ENCODE peak calls at places on chromosome 22, in eight cellular contexts. M is activated CD8-positive, alpha-beta memory T cell treated with anti-CD3 and anti-CD28 coated beads, Interleukin-2, amount 10 ng/mL, durations not matched to agents 7 days and 5 days; G is heart right ventricle; Z is foreskin keratinocyte; I is stimulated activated naive CD8-positive, alpha-beta T cell treated with anti-CD3 and anti-CD28 coated beads, Interleukin-15, Interleukin-2, amounts not matched to agents 100 U/mL and 50 U/mL, for 24 hours; R is activated CD4-positive, alpha-beta T cell treated with anti-CD3 and anti-CD28 coated beads for 36 hours; F is heart left ventricle; E is stimulated activated effector memory CD8-positive, alpha-beta T cell treated with anti-CD3 and anti-CD28 coated beads, Interleukin-12 subunit alpha, Interleukin-12 subunit beta, amount 100 ng/mL, for 72 hours. W is an unnamed sample.

GRCh38 chr22:27959335-27960090 is 40.5 kb upstream of the PITPNB start:
- ATAC-seq in M (no peak), G (peak; percentile 25), Z (no peak), I (no peak), R (no peak), F (peak; percentile 59), E (no peak), W (no peak)

GRCh38 chr22:24068717-24069116 is 57.6 kb downstream of the CABIN1 start:
- ATAC-seq in M (no peak), G (no peak), Z (no peak), I (no peak), R (no peak), F (no peak), E (no peak), W (no peak)

GRCh38 chr22:41367680-41368542 is 13.8 kb upstream of the TEF start:
- ATAC-seq in M (no peak), G (peak; percentile 63), Z (no peak), I (no peak), R (no peak), F (peak; percentile 50), E (peak; percentile 22), W (no peak)

GRCh38 chr22:28799125-28799833 is 1.1 kb downstream of the XBP1 start:
- ATAC-seq in M (peak; percentile 5), G (peak; percentile 54), Z (peak; percentile 65), I (peak; percentile 44), R (peak; percentile 43), F (peak; percentile 50), E (peak; percentile 55), W (peak; percentile 54)

GRCh38 chr22:39712938-39713525 is 142.5 kb downstream of the CACNA1I start:
- ATAC-seq in M (no peak), G (no peak), Z (no peak), I (no peak), R (no peak), F (no peak), E (no peak), W (peak; percentile 32)

GRCh38 chr22:49532831-49533802 is 294.6 kb downstream of the BRD1 start:
- ATAC-seq in M (no peak), G (no peak), Z (no peak), I (no peak), R (no peak), F (no peak), E (no peak), W (no peak)

GRCh38 chr22:19875531-19876313 is 21.0 kb upstream of the GNB1L start:
- ATAC-seq in M (no peak), G (peak; percentile 21), Z (no peak), I (no peak), R (no peak), F (no peak), E (no peak), W (no peak)

GRCh38 chr22:40329021-40329456 is 17.3 kb upstream of the ADSL start:
- ATAC-seq in M (no peak), G (no peak), Z (no peak), I (no peak), R (no peak), F (no peak), E (no peak), W (no peak)

GRCh38 chr22:28629420-28630184 is 50.0 kb downstream of the TTC28 start:
- ATAC-seq in M (no peak), G (no peak), Z (no peak), I (no peak), R (no peak), F (no peak), E (no peak), W (no peak)

GRCh38 chr22:23705358-23705757 is 14.5 kb downstream of the RGL4 start:
- ATAC-seq in M (peak; percentile 66), G (no peak), Z (no peak), I (peak; percentile 77), R (peak; percentile 67), F (no peak), E (peak; percentile 76), W (no peak)

GRCh38 chr22:29555065-29555644 is 1.6 kb upstream of the THOC5 start:
- ATAC-seq in M (no peak), G (no peak), Z (no peak), I (no peak), R (no peak), F (no peak), E (no peak), W (no peak)

GRCh38 chr22:39565414-39565944 is 5.1 kb upstream of the CACNA1I start:
- ATAC-seq in M (no peak), G (no peak), Z (no peak), I (no peak), R (no peak), F (no peak), E (no peak), W (no peak)

GRCh38 chr22:40153705-40154104 is 24.0 kb upstream of the TNRC6B start:
- ATAC-seq in M (no peak), G (no peak), Z (no peak), I (no peak), R (no peak), F (no peak), E (no peak), W (no peak)

GRCh38 chr22:40243891-40244290 is 66.2 kb downstream of the TNRC6B start:
- ATAC-seq in M (no peak), G (no peak), Z (no peak), I (no peak), R (no peak), F (no peak), E (no peak), W (no peak)

W was measured in stimulated activated memory B cell treated with anti-CD40 and anti-IgM and Interleukin-4, amounts not matched to agents 10 μg/mL and 1 μg/mL and 100 μg/mL, for 72 hours.